ENCODE peak calls at places on chromosomes 5 and 9, in eight cellular contexts. One of them, this sample, is unnamed.

GRCh38 chr5:166262395-166262794 is 2029.0 kb upstream of the WWC1 start:
- DNase-seq in AG09319: no peak
- DNase-seq in ACHN: no peak
- DNase-seq in lung microvascular endothelial cell: no peak
- DNase-seq in stimulated activated CD4-positive, alpha-beta T cell treated with anti-CD3 and anti-CD28 coated beads, TNF-alpha, amount 100 ng/mL, for 4 hours: no peak
- DNase-seq in epithelial cell of esophagus: no peak
- DNase-seq in T-cell: no peak
- DNase-seq in left kidney: no peak
- DNase-seq in this sample: no peak

GRCh38 chr9:78574354-78575036 is 277.6 kb downstream of the PSAT1 start:
- DNase-seq in AG09319: peak
- DNase-seq in ACHN: no peak
- DNase-seq in lung microvascular endothelial cell: no peak
- DNase-seq in stimulated activated CD4-positive, alpha-beta T cell treated with anti-CD3 and anti-CD28 coated beads, TNF-alpha, amount 100 ng/mL, for 4 hours: no peak
- DNase-seq in epithelial cell of esophagus: peak
- DNase-seq in T-cell: no peak
- DNase-seq in left kidney: peak
- DNase-seq in this sample: no peak

GRCh38 chr5:37146896-37147295 is 102.3 kb downstream of the CPLANE1 start:
- DNase-seq in AG09319: no peak
- DNase-seq in ACHN: no peak
- DNase-seq in lung microvascular endothelial cell: no peak
- DNase-seq in stimulated activated CD4-positive, alpha-beta T cell treated with anti-CD3 and anti-CD28 coated beads, TNF-alpha, amount 100 ng/mL, for 4 hours: no peak
- DNase-seq in epithelial cell of esophagus: no peak
- DNase-seq in T-cell: no peak
- DNase-seq in left kidney: no peak
- DNase-seq in this sample: no peak

GRCh38 chr9:117080996-117081395 is 333.9 kb downstream of the ASTN2 start:
- DNase-seq in AG09319: no peak
- DNase-seq in ACHN: no peak
- DNase-seq in lung microvascular endothelial cell: no peak
- DNase-seq in stimulated activated CD4-positive, alpha-beta T cell treated with anti-CD3 and anti-CD28 coated beads, TNF-alpha, amount 100 ng/mL, for 4 hours: no peak
- DNase-seq in epithelial cell of esophagus: no peak
- DNase-seq in T-cell: no peak
- DNase-seq in left kidney: no peak
- DNase-seq in this sample: no peak

GRCh38 chr9:1837453-1838084 is 177.6 kb upstream of the SMARCA2 start:
- DNase-seq in AG09319: no peak
- DNase-seq in ACHN: peak
- DNase-seq in lung microvascular endothelial cell: peak
- DNase-seq in stimulated activated CD4-positive, alpha-beta T cell treated with anti-CD3 and anti-CD28 coated beads, TNF-alpha, amount 100 ng/mL, for 4 hours: no peak
- DNase-seq in epithelial cell of esophagus: peak
- DNase-seq in T-cell: no peak
- DNase-seq in left kidney: peak
- DNase-seq in this sample: peak

GRCh38 chr9:73667749-73668148 is 516.1 kb downstream of the ANXA1 start:
- DNase-seq in AG09319: no peak
- DNase-seq in ACHN: no peak
- DNase-seq in lung microvascular endothelial cell: peak
- DNase-seq in stimulated activated CD4-positive, alpha-beta T cell treated with anti-CD3 and anti-CD28 coated beads, TNF-alpha, amount 100 ng/mL, for 4 hours: no peak
- DNase-seq in epithelial cell of esophagus: peak
- DNase-seq in T-cell: no peak
- DNase-seq in left kidney: no peak
- DNase-seq in this sample: no peak

GRCh38 chr5:181138258-181138657 is 7.3 kb upstream of the OR2V1 start:
- DNase-seq in AG09319: no peak
- DNase-seq in ACHN: no peak
- DNase-seq in lung microvascular endothelial cell: no peak
- DNase-seq in stimulated activated CD4-positive, alpha-beta T cell treated with anti-CD3 and anti-CD28 coated beads, TNF-alpha, amount 100 ng/mL, for 4 hours: no peak
- DNase-seq in epithelial cell of esophagus: no peak
- DNase-seq in T-cell: no peak
- DNase-seq in left kidney: no peak
- DNase-seq in this sample: no peak

GRCh38 chr9:8924529-8924928 is 1125.0 kb upstream of the DMAC1 start:
- DNase-seq in AG09319: no peak
- DNase-seq in ACHN: no peak
- DNase-seq in lung microvascular endothelial cell: no peak
- DNase-seq in stimulated activated CD4-positive, alpha-beta T cell treated with anti-CD3 and anti-CD28 coated beads, TNF-alpha, amount 100 ng/mL, for 4 hours: no peak
- DNase-seq in epithelial cell of esophagus: no peak
- DNase-seq in T-cell: no peak
- DNase-seq in left kidney: no peak
- DNase-seq in this sample: no peak

GRCh38 chr9:125587819-125588460 is 119.1 kb downstream of the MAPKAP1 start:
- DNase-seq in AG09319: peak
- DNase-seq in ACHN: no peak
- DNase-seq in lung microvascular endothelial cell: no peak
- DNase-seq in stimulated activated CD4-positive, alpha-beta T cell treated with anti-CD3 and anti-CD28 coated beads, TNF-alpha, amount 100 ng/mL, for 4 hours: no peak
- DNase-seq in epithelial cell of esophagus: no peak
- DNase-seq in T-cell: no peak
- DNase-seq in left kidney: no peak
- DNase-seq in this sample: no peak

This sample was measured in CD4-positive, CD25-positive, alpha-beta regulatory T cell.